ENCODE peak calls at places on chromosomes 3 and 15, in four cellular contexts. H is GM12878, O is HepG2, S is H1. R is an unnamed sample.

GRCh38 chr3:102297259-102297658 is 137.6 kb upstream of the ZPLD1 start:
- DNase-seq in H (no peak), O (no peak), S (no peak), R (no peak)

GRCh38 chr3:170180107-170180951 is 1.2 kb downstream of the PHC3 start:
- DNase-seq in H (no peak), O (no peak), S (no peak), R (no peak)

GRCh38 chr3:141389703-141390102 is 21.4 kb downstream of the ZBTB38 start:
- DNase-seq in H (no peak), O (no peak), S (no peak), R (no peak)

GRCh38 chr3:69671082-69671952 is 67.9 kb upstream of the MITF start:
- DNase-seq in H (no peak), O (peak), S (no peak), R (peak)

GRCh38 chr3:32870373-32871091 is 52.7 kb downstream of the TRIM71 start:
- DNase-seq in H (no peak), O (no peak), S (no peak), R (no peak)

GRCh38 chr3:122183521-122183892 is at the start of gene CASR:
- DNase-seq in H (no peak), O (no peak), S (peak), R (no peak)

GRCh38 chr15:33126559-33127290 is 67.8 kb downstream of the FMN1 start:
- DNase-seq in H (no peak), O (peak), S (no peak), R (peak)

GRCh38 chr3:183818041-183818620 is 7.2 kb downstream of the MAP6D1 start:
- DNase-seq in H (no peak), O (no peak), S (no peak), R (no peak)

GRCh38 chr3:37734886-37735285 is 126.8 kb upstream of the CTDSPL start:
- DNase-seq in H (no peak), O (no peak), S (peak), R (no peak)

GRCh38 chr3:127652246-127652995 is 20.3 kb upstream of the ABTB1 start:
- DNase-seq in H (no peak), O (peak), S (peak), R (peak)

GRCh38 chr3:136247436-136247835 is 2.7 kb upstream of the PCCB start:
- DNase-seq in H (no peak), O (no peak), S (no peak), R (no peak)

GRCh38 chr3:150410311-150411105 is 2.4 kb downstream of the TSC22D2 start:
- DNase-seq in H (no peak), O (no peak), S (no peak), R (peak)

GRCh38 chr3:97930018-97930417 is 42.2 kb downstream of the RIOX2 start:
- DNase-seq in H (no peak), O (no peak), S (no peak), R (no peak)

GRCh38 chr3:194418671-194419070 is 19.6 kb upstream of the GP5 start:
- DNase-seq in H (no peak), O (no peak), S (no peak), R (no peak)
- TF ChIP-seq SUZ12 in H (no peak), O (no peak), S (no peak), R (no peak)

GRCh38 chr3:57152150-57152549 is 13.0 kb downstream of the IL17RD start:
- DNase-seq in H (no peak), O (peak), S (no peak), R (peak)
- TF ChIP-seq SP1 in H (no peak), O (no peak), S (no peak), R (no peak)

GRCh38 chr3:131775660-131776059 is 259.2 kb downstream of the CPNE4 start:
- DNase-seq in H (no peak), O (no peak), S (no peak), R (no peak)

DNA sequence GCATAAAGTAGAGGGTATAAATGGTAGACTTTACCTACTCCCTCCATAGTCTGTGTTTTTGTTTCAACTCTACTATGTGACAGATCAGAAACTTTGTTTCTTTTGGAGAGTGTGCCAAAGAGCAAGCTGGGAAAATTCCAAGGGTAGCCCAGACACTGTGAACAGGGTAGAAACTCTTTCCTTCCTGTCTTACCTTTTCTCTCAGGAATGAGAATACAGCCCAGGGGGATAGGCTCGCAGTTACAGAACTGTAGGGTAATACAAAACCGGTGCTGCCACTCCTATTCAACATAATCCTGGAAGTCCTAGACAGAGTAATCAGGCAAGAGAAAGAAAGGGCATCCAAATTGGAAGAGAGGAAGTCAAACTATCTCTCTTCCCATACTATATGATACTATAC is 256.3 kb downstream of the CPNE4 start:
- DNase-seq in H (no peak), O (no peak), S (no peak), R (no peak)
- TF ChIP-seq SUZ12 in H (no peak), O (no peak), S (no peak), R (no peak)

GRCh38 chr3:179622023-179622422 is 17.4 kb downstream of the NDUFB5 start:
- DNase-seq in H (no peak), O (no peak), S (no peak), R (no peak)

DNA sequence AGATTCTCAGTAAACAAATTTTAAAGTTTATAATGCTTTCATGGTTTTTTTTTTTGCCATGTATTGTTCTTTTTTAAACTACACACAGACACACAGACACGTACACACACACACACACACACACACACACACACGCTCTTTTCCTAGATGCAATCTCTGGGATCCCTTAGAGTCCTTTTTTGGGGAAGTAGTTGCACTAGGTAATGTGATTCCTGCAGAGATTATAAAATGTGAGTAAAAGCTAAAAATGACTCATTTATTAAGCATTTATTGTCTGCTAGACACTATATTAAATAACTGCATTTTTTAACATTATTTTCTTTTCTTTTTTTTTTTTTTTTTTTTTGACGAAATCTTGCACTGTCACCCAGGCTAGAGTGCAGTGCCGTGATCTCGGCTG is 19.9 kb downstream of the NDUFB5 start:
- DNase-seq in H (no peak), O (no peak), S (no peak), R (no peak)
- TF ChIP-seq SP1 in H (no peak), O (no peak), S (no peak), R (no peak)

DNA sequence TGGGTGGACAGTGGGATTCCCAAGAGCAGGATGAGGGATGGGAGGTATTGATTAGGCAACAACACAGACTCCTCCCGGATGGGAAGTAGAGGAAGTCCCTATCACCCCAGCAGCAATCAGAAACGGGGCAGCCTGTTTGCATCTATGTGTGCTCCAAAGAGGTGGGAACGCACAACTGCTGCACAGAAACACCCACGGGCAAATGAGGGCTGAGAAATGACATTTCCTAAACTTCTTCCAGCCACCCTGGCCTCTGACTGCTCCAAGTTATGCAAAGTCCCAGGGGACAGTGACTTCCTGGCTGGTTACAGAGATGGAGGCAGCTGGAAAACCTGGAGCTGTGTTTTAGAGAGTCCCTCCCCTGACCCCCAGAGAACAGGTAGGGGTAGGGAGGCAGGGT is 42.6 kb downstream of the HCN4 start:
- DNase-seq in H (no peak), O (no peak), S (no peak), R (no peak)
- TF ChIP-seq SUZ12 in H (no peak), O (no peak), S (no peak), R (no peak)

DNA sequence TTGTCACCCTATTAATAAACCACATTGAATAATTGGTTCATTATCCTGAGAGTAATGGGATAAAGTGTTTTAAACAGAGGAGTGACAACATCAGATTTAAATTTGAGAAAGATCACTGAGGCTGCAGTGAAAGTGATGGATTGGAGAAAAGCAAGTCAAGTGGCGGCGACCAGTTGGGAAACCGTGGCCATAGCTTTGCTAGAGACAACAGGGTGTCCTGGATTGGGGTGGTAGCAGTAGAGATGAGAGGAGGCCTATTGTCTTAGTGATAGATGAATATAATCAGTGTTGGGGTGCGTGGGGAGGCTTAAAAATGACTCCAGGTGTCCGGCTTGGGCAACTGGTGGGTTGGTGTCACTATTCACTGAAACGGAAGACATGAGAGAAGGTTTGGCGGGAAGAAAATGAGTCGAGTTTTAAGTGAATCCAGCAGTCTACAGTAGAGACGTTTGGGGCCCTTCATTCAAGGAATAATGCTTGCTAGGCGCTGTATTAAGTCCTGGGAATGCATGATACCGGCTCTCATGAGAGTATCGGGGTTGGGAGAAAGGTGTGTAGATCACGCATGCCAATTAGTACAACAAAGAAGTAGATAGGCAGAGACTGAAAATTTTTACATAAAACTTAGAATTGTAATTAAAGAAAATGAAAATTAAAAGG is 824 bp downstream of the NEK4 start:
- DNase-seq in H (no peak), O (no peak), S (no peak), R (peak)
- TF ChIP-seq SP1 in H (no peak), O (no peak), S (no peak), R (no peak)

DNA sequence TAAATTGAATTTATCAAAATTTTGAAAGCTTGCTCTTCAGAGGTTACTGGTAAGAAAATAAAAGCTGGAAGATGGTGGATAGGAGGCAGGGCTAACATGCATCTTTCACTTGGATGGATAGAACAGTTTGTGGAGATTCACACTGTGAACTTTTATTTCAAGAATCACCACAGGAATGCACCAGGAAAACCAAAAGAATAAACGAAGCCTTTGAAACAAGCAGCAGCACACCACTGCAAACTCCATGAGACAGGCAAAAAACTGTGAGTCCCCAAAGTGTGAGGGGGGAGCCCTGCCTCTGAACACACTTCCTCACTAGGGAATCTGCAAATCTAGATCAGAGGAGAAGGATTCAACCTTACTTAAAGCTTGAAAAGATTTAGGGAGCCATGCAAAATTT is 122.2 kb downstream of the RTP4 start:
- DNase-seq in H (no peak), O (no peak), S (no peak), R (no peak)
- TF ChIP-seq SUZ12 in H (no peak), O (no peak), S (no peak), R (no peak)

DNA sequence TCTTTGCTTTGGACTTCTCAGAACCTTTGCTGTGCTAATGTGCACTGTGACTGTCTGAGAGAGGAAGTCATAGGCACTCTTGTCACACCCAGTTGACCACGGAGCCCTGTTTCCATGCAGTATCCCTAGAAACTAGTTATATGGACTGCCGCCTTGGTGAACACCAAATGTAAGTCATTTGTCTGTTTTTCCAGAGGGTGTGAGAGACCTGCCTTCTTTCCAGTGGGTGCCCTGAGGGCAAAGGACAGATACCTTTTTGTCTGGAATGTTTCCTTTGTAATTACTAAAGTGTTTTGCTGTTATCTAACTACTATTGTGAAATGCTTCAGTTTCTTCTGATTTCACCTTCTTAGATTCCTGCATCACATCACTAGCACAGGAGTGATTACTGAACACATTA is 91.8 kb downstream of the LARS2 start:
- DNase-seq in H (no peak), O (peak), S (no peak), R (no peak)
- TF ChIP-seq SP1 in H (no peak), O (no peak), S (no peak), R (no peak)

R was measured in HEK293T.